ENCODE peak calls at places on chromosomes 5 and 9, in five cellular contexts. W is renal cortical epithelial cell, F is HCT116, R is ovary, S is body of pancreas. U is an unnamed sample.

GRCh38 chr5:135036405-135036804 is 2.4 kb upstream of the PITX1 start:
- DNase-seq in W (no peak), S (no peak), R (no peak), F (no peak), U (no peak)

GRCh38 chr5:32767948-32768427 is 56.9 kb downstream of the NPR3 start:
- DNase-seq in W (peak; percentile 76), R (no peak), S (no peak), F (peak; percentile 54), U (no peak)

GRCh38 chr9:134323741-134324358 is 2.4 kb upstream of the RXRA start:
- DNase-seq in R (peak; percentile 54), F (peak; percentile 51), W (peak; percentile 70), S (peak; percentile 75), U (no peak)

GRCh38 chr5:82105457-82105856 is 133.6 kb downstream of the ATG10 start:
- DNase-seq in S (no peak), W (peak; percentile 70), F (no peak), R (no peak), U (no peak)

GRCh38 chr5:178419196-178419595 is 171.0 kb downstream of the COL23A1 start:
- DNase-seq in F (no peak), W (no peak), R (peak; percentile 19), S (no peak), U (no peak)

GRCh38 chr9:120663380-120663779 is 50.9 kb downstream of the MEGF9 start:
- DNase-seq in F (no peak), S (no peak), R (no peak), W (no peak), U (no peak)

GRCh38 chr5:96283589-96283988 is 149.5 kb downstream of the PCSK1 start:
- DNase-seq in S (no peak), F (no peak), W (no peak), R (no peak), U (no peak)

GRCh38 chr5:69329905-69330489 is 2.6 kb downstream of the CCDC125 start:
- DNase-seq in F (no peak), R (no peak), S (no peak), W (no peak), U (no peak)

GRCh38 chr5:35248843-35249780 is 18.8 kb upstream of the PRLR start:
- DNase-seq in S (no peak), F (no peak), R (no peak), W (peak; percentile 40), U (no peak)

GRCh38 chr9:119370816-119371215 is 1.6 kb upstream of the BRINP1 start:
- DNase-seq in S (peak; percentile 46), F (no peak), W (peak; percentile 32), R (peak; percentile 55), U (no peak)

GRCh38 chr5:38104497-38105230 is 153.7 kb upstream of the EGFLAM start:
- DNase-seq in W (no peak), R (no peak), S (peak; percentile 9), F (no peak), U (no peak)

GRCh38 chr5:93677344-93678021 is 63.9 kb downstream of the POU5F2 start:
- DNase-seq in W (peak; percentile 91), F (peak; percentile 42), S (peak; percentile 71), R (peak; percentile 72), U (no peak)

GRCh38 chr5:35990524-35990923 is 666 bp downstream of the UGT3A1 start:
- DNase-seq in R (no peak), W (peak; percentile 13), S (no peak), F (no peak), U (no peak)

GRCh38 chr5:148458036-148458888 is 74.5 kb downstream of the FBXO38 start:
- DNase-seq in R (no peak), W (no peak), F (no peak), S (no peak), U (no peak)

GRCh38 chr9:24518545-24518944 is 27.2 kb downstream of the IZUMO3 start:
- DNase-seq in R (no peak), W (no peak), S (no peak), F (no peak), U (no peak)

GRCh38 chr9:65403721-65404120 is 118.7 kb upstream of the FOXD4L5 start:
- DNase-seq in W (no peak), R (peak; percentile 13), S (no peak), F (no peak), U (no peak)

GRCh38 chr9:131798166-131798565 is 58.3 kb upstream of the RAPGEF1 start:
- DNase-seq in F (no peak), R (no peak), S (no peak), W (no peak), U (no peak)

GRCh38 chr9:33426843-33427293 is 20.5 kb downstream of the AQP3 start:
- DNase-seq in R (no peak), F (no peak), S (no peak), W (no peak), U (no peak)

GRCh38 chr5:53095931-53096525 is 13.5 kb downstream of the MOCS2 start:
- DNase-seq in S (peak; percentile 72), R (no peak), F (peak; percentile 49), W (peak; percentile 64), U (peak; percentile 88)

GRCh38 chr5:35804201-35804653 is 52.5 kb upstream of the IL7R start:
- DNase-seq in F (no peak), W (no peak), R (no peak), S (no peak), U (no peak)

GRCh38 chr5:136032564-136032963 is 3.8 kb downstream of the TGFBI start:
- DNase-seq in R (no peak), F (no peak), W (peak; percentile 96), S (no peak), U (no peak)

GRCh38 chr9:129006328-129007034 is 21.6 kb downstream of the SH3GLB2 start:
- DNase-seq in F (peak; percentile 44), W (peak; percentile 51), S (peak; percentile 76), R (peak; percentile 74), U (peak; percentile 71)

GRCh38 chr9:18208166-18209059 is 265.5 kb upstream of the ADAMTSL1 start:
- DNase-seq in F (no peak), S (peak; percentile 69), W (peak; percentile 56), R (peak; percentile 52), U (no peak)

GRCh38 chr5:9622891-9623547 is 7.1 kb downstream of the TAS2R1 start:
- DNase-seq in R (no peak), S (no peak), F (no peak), W (no peak), U (no peak)

GRCh38 chr9:79054500-79054899 is 517.3 kb upstream of the TLE4 start:
- DNase-seq in R (no peak), F (no peak), S (no peak), W (peak; percentile 4), U (no peak)

GRCh38 chr9:28887188-28887884 is 1314.1 kb upstream of the C9orf72 start:
- DNase-seq in W (peak; percentile 9), S (no peak), R (no peak), F (no peak), U (no peak)

GRCh38 chr5:148937239-148937638 is 110.8 kb downstream of the ADRB2 start:
- DNase-seq in W (no peak), R (no peak), S (no peak), F (no peak), U (no peak)

GRCh38 chr5:10453564-10453963 is 11.9 kb downstream of the ROPN1L start:
- DNase-seq in W (peak; percentile 81), S (no peak), F (no peak), R (no peak), U (no peak)

GRCh38 chr5:87340716-87341115 is 72.0 kb downstream of the CCNH start:
- DNase-seq in F (no peak), S (no peak), W (no peak), R (no peak), U (no peak)

GRCh38 chr5:169641253-169641652 is 4.2 kb downstream of the DOCK2 start:
- DNase-seq in R (no peak), S (no peak), W (peak; percentile 25), F (no peak), U (no peak)

GRCh38 chr5:43874772-43875171 is 271.8 kb downstream of the NNT start:
- DNase-seq in F (no peak), W (no peak), R (no peak), S (no peak), U (no peak)

GRCh38 chr5:93328833-93329232 is 252.2 kb downstream of the NR2F1-AS1 start:
- DNase-seq in S (no peak), R (no peak), F (no peak), W (no peak), U (no peak)

GRCh38 chr9:83024501-83025125 is 38.3 kb downstream of the RASEF start:
- DNase-seq in F (no peak), W (no peak), R (no peak), S (no peak), U (no peak)